ENCODE peak calls at places on chromosomes 6 and 20, in nine cellular contexts. One of them, this sample, is unnamed.

GRCh38 chr6:156395276-156395675 is 381.9 kb upstream of the ARID1B start:
- DNase-seq in pancreas: no peak
- DNase-seq in astrocyte of the spinal cord: no peak
- DNase-seq in BJ: no peak
- DNase-seq in SHP77: peak; percentile 68
- DNase-seq in NCI-H510A treated with DMSO at 0.1 percent for 48 hours: no peak
- DNase-seq in stimulated activated CD4-positive, alpha-beta T cell treated with anti-CD3 and anti-CD28 coated beads, Interleukin-15, amount 100 ng/mL, for 24 hours: peak; percentile 52
- DNase-seq in progenitor cell of endocrine pancreas: no peak
- DNase-seq in naive thymus-derived CD4-positive, alpha-beta T cell: peak; percentile 76
- DNase-seq in this sample: no peak

GRCh38 chr6:4611441-4612129 is 164.6 kb upstream of the CDYL start:
- DNase-seq in pancreas: no peak
- DNase-seq in astrocyte of the spinal cord: no peak
- DNase-seq in BJ: no peak
- DNase-seq in SHP77: no peak
- DNase-seq in NCI-H510A treated with DMSO at 0.1 percent for 48 hours: no peak
- DNase-seq in stimulated activated CD4-positive, alpha-beta T cell treated with anti-CD3 and anti-CD28 coated beads, Interleukin-15, amount 100 ng/mL, for 24 hours: no peak
- DNase-seq in progenitor cell of endocrine pancreas: no peak
- DNase-seq in naive thymus-derived CD4-positive, alpha-beta T cell: no peak
- DNase-seq in this sample: no peak

GRCh38 chr20:1500496-1500895 is 9.3 kb upstream of the SIRPB2 start:
- DNase-seq in pancreas: no peak
- DNase-seq in astrocyte of the spinal cord: no peak
- DNase-seq in BJ: no peak
- DNase-seq in SHP77: no peak
- DNase-seq in NCI-H510A treated with DMSO at 0.1 percent for 48 hours: no peak
- DNase-seq in stimulated activated CD4-positive, alpha-beta T cell treated with anti-CD3 and anti-CD28 coated beads, Interleukin-15, amount 100 ng/mL, for 24 hours: no peak
- DNase-seq in progenitor cell of endocrine pancreas: no peak
- DNase-seq in naive thymus-derived CD4-positive, alpha-beta T cell: no peak
- DNase-seq in this sample: no peak

GRCh38 chr6:114355300-114355699 is 12.5 kb upstream of the HS3ST5 start:
- DNase-seq in pancreas: no peak
- DNase-seq in astrocyte of the spinal cord: no peak
- DNase-seq in BJ: no peak
- DNase-seq in SHP77: no peak
- DNase-seq in NCI-H510A treated with DMSO at 0.1 percent for 48 hours: no peak
- DNase-seq in stimulated activated CD4-positive, alpha-beta T cell treated with anti-CD3 and anti-CD28 coated beads, Interleukin-15, amount 100 ng/mL, for 24 hours: no peak
- DNase-seq in progenitor cell of endocrine pancreas: no peak
- DNase-seq in naive thymus-derived CD4-positive, alpha-beta T cell: no peak
- DNase-seq in this sample: no peak

GRCh38 chr20:49747707-49748524 is 34.2 kb upstream of the B4GALT5 start:
- DNase-seq in pancreas: peak; percentile 61
- DNase-seq in astrocyte of the spinal cord: peak; percentile 45
- DNase-seq in BJ: no peak
- DNase-seq in SHP77: peak; percentile 26
- DNase-seq in NCI-H510A treated with DMSO at 0.1 percent for 48 hours: no peak
- DNase-seq in stimulated activated CD4-positive, alpha-beta T cell treated with anti-CD3 and anti-CD28 coated beads, Interleukin-15, amount 100 ng/mL, for 24 hours: no peak
- DNase-seq in progenitor cell of endocrine pancreas: no peak
- DNase-seq in naive thymus-derived CD4-positive, alpha-beta T cell: no peak
- DNase-seq in this sample: peak; percentile 79

GRCh38 chr20:49627329-49627761 is 59.4 kb upstream of the PTGIS start:
- DNase-seq in pancreas: no peak
- DNase-seq in astrocyte of the spinal cord: no peak
- DNase-seq in BJ: no peak
- DNase-seq in SHP77: no peak
- DNase-seq in NCI-H510A treated with DMSO at 0.1 percent for 48 hours: no peak
- DNase-seq in stimulated activated CD4-positive, alpha-beta T cell treated with anti-CD3 and anti-CD28 coated beads, Interleukin-15, amount 100 ng/mL, for 24 hours: no peak
- DNase-seq in progenitor cell of endocrine pancreas: no peak
- DNase-seq in naive thymus-derived CD4-positive, alpha-beta T cell: no peak
- DNase-seq in this sample: no peak

GRCh38 chr6:135811172-135811571 is 40.3 kb upstream of the PDE7B start:
- DNase-seq in pancreas: no peak
- DNase-seq in astrocyte of the spinal cord: no peak
- DNase-seq in BJ: no peak
- DNase-seq in SHP77: no peak
- DNase-seq in NCI-H510A treated with DMSO at 0.1 percent for 48 hours: no peak
- DNase-seq in stimulated activated CD4-positive, alpha-beta T cell treated with anti-CD3 and anti-CD28 coated beads, Interleukin-15, amount 100 ng/mL, for 24 hours: no peak
- DNase-seq in progenitor cell of endocrine pancreas: no peak
- DNase-seq in naive thymus-derived CD4-positive, alpha-beta T cell: no peak
- DNase-seq in this sample: no peak

GRCh38 chr6:107866606-107867301 is 42.6 kb upstream of the SCML4 start:
- DNase-seq in pancreas: no peak
- DNase-seq in astrocyte of the spinal cord: peak; percentile 27
- DNase-seq in BJ: no peak
- DNase-seq in SHP77: peak; percentile 25
- DNase-seq in NCI-H510A treated with DMSO at 0.1 percent for 48 hours: no peak
- DNase-seq in stimulated activated CD4-positive, alpha-beta T cell treated with anti-CD3 and anti-CD28 coated beads, Interleukin-15, amount 100 ng/mL, for 24 hours: no peak
- DNase-seq in progenitor cell of endocrine pancreas: no peak
- DNase-seq in naive thymus-derived CD4-positive, alpha-beta T cell: peak; percentile 58
- DNase-seq in this sample: no peak

GRCh38 chr6:37566209-37566859 is 66.6 kb upstream of the CCDC167 start:
- DNase-seq in pancreas: peak; percentile 45
- DNase-seq in astrocyte of the spinal cord: peak; percentile 43
- DNase-seq in BJ: no peak
- DNase-seq in SHP77: peak; percentile 46
- DNase-seq in NCI-H510A treated with DMSO at 0.1 percent for 48 hours: peak; percentile 81
- DNase-seq in stimulated activated CD4-positive, alpha-beta T cell treated with anti-CD3 and anti-CD28 coated beads, Interleukin-15, amount 100 ng/mL, for 24 hours: peak; percentile 80
- DNase-seq in progenitor cell of endocrine pancreas: peak; percentile 66
- DNase-seq in naive thymus-derived CD4-positive, alpha-beta T cell: peak; percentile 60
- DNase-seq in this sample: no peak

GRCh38 chr6:24961852-24962251 is 26.1 kb upstream of the RIPOR2 start:
- DNase-seq in pancreas: no peak
- DNase-seq in astrocyte of the spinal cord: no peak
- DNase-seq in BJ: no peak
- DNase-seq in SHP77: no peak
- DNase-seq in NCI-H510A treated with DMSO at 0.1 percent for 48 hours: no peak
- DNase-seq in stimulated activated CD4-positive, alpha-beta T cell treated with anti-CD3 and anti-CD28 coated beads, Interleukin-15, amount 100 ng/mL, for 24 hours: no peak
- DNase-seq in progenitor cell of endocrine pancreas: no peak
- DNase-seq in naive thymus-derived CD4-positive, alpha-beta T cell: no peak
- DNase-seq in this sample: no peak

GRCh38 chr20:31901615-31902014 is 31.2 kb downstream of the TTLL9 start:
- DNase-seq in pancreas: no peak
- DNase-seq in astrocyte of the spinal cord: no peak
- DNase-seq in BJ: no peak
- DNase-seq in SHP77: no peak
- DNase-seq in NCI-H510A treated with DMSO at 0.1 percent for 48 hours: no peak
- DNase-seq in stimulated activated CD4-positive, alpha-beta T cell treated with anti-CD3 and anti-CD28 coated beads, Interleukin-15, amount 100 ng/mL, for 24 hours: no peak
- DNase-seq in progenitor cell of endocrine pancreas: no peak
- DNase-seq in naive thymus-derived CD4-positive, alpha-beta T cell: no peak
- DNase-seq in this sample: no peak

This sample was measured in AG09319.